ENCODE peak calls at places on chromosome 12, in four cellular contexts. M is NCI-H510A treated with DMSO at 0.1 percent for 48 hours, G is HEK293T, O is HCEC 1CT. C is an unnamed sample.

GRCh38 chr12:71552728-71553501 is 110.7 kb downstream of the ZFC3H1 start:
- DNase-seq in O (no peak), M (no peak), G (no peak), C (no peak)

GRCh38 chr12:6551496-6552139 is 4.2 kb downstream of the IFFO1 start:
- DNase-seq in M (no peak), O (peak; percentile 68), G (no peak), C (peak; percentile 72)

GRCh38 chr12:7060353-7060954 is at the start of gene C1S:
- DNase-seq in M (no peak), G (peak; percentile 33), O (peak; percentile 98), C (peak; percentile 99)

GRCh38 chr12:23084236-23084995 is 459.4 kb downstream of the ETNK1 start:
- DNase-seq in O (peak; percentile 96), M (no peak), G (no peak), C (peak; percentile 95)

GRCh38 chr12:120654656-120655055 is 14.2 kb downstream of the CABP1 start:
- DNase-seq in G (no peak), O (no peak), M (no peak), C (no peak)

GRCh38 chr12:122870867-122871664 is 24.9 kb downstream of the VPS37B start:
- DNase-seq in M (no peak), G (no peak), O (no peak), C (peak; percentile 70)

GRCh38 chr12:24562761-24563392 is 386.0 kb downstream of the BCAT1 start:
- DNase-seq in G (peak; percentile 45), O (peak; percentile 52), M (peak; percentile 31), C (peak; percentile 54)

GRCh38 chr12:113955109-113955970 is 10.8 kb downstream of the RBM19 start:
- DNase-seq in M (peak; percentile 55), O (peak; percentile 20), G (peak; percentile 59), C (peak; percentile 7)

GRCh38 chr12:9051156-9051545 is 61.8 kb downstream of the KLRG1 start:
- DNase-seq in G (no peak), O (no peak), M (no peak), C (no peak)

GRCh38 chr12:14834502-14834901 is 8.8 kb downstream of the ART4 start:
- DNase-seq in M (no peak), O (no peak), G (no peak), C (no peak)

GRCh38 chr12:12039897-12040296 is 30.8 kb upstream of the BCL2L14 start:
- DNase-seq in G (no peak), M (no peak), O (no peak), C (no peak)

GRCh38 chr12:128829870-128830504 is 6.2 kb upstream of the SLC15A4 start:
- DNase-seq in G (no peak), M (no peak), O (no peak), C (no peak)

GRCh38 chr12:57214398-57214781 is 2.2 kb upstream of the NXPH4 start:
- DNase-seq in O (peak; percentile 57), M (peak; percentile 83), G (peak; percentile 82), C (peak; percentile 50)

GRCh38 chr12:87157791-87158190 is 871.4 kb downstream of the C12orf50 start:
- DNase-seq in M (no peak), O (peak; percentile 91), G (no peak), C (peak; percentile 97)

GRCh38 chr12:62767506-62767905 is 167.4 kb downstream of the PPM1H start:
- DNase-seq in G (no peak), M (no peak), O (peak; percentile 54), C (peak; percentile 37)

GRCh38 chr12:67052981-67053380 is 216.2 kb upstream of the CAND1 start:
- DNase-seq in G (no peak), O (no peak), M (no peak), C (no peak)

C was measured in IMR-90.